ENCODE peak calls at places on chromosomes 12 and 14, in five cellular contexts. Z is CD8-positive, alpha-beta memory T cell; O is GM23338; K is effector memory CD4-positive, alpha-beta T cell; N is GM13977. Q is an unnamed sample.

GRCh38 chr14:90576981-90577660 is 180.3 kb downstream of the CALM1 start:
- DNase-seq in N (no peak), O (no peak), K (no peak), Z (peak), Q (no peak)

GRCh38 chr12:12224240-12224940 is 42.5 kb downstream of the LRP6 start:
- DNase-seq in N (no peak), K (no peak), O (no peak), Z (no peak), Q (no peak)

GRCh38 chr14:71400821-71401447 is 493.7 kb downstream of the PCNX1 start:
- DNase-seq in N (no peak), Z (no peak), K (no peak), O (no peak), Q (no peak)

GRCh38 chr12:93699271-93700141 is 22.3 kb downstream of the CRADD start:
- DNase-seq in K (no peak), N (peak), Z (no peak), O (peak), Q (no peak)

GRCh38 chr12:31259136-31259881 is 66.6 kb downstream of the SINHCAF start:
- DNase-seq in Z (no peak), K (no peak), O (no peak), N (no peak), Q (no peak)

GRCh38 chr12:107359382-107359781 is 266.0 kb upstream of the CRY1 start:
- DNase-seq in N (no peak), K (no peak), Z (no peak), O (no peak), Q (no peak)

GRCh38 chr12:62256408-62257079 is 3.7 kb upstream of the USP15 start:
- DNase-seq in O (no peak), Z (no peak), K (no peak), N (no peak), Q (no peak)

GRCh38 chr12:79402626-79403025 is 288.1 kb downstream of the PAWR start:
- DNase-seq in K (no peak), O (no peak), N (no peak), Z (no peak), Q (no peak)

GRCh38 chr14:93986972-93987371 is 10.1 kb upstream of the CCDC197 start:
- DNase-seq in N (no peak), Z (no peak), K (no peak), O (no peak), Q (no peak)

Q was measured in effector CD8-positive, alpha-beta T cell.